ENCODE peak calls at places on chromosomes 12 and 14, in six cellular contexts. One of them, this sample, is unnamed.

GRCh38 chr14:69204753-69205152 is 13.5 kb downstream of the EXD2 start:
- DNase-seq in DND-41: no peak
- DNase-seq in keratinocyte: no peak
- DNase-seq in tibial nerve: no peak
- DNase-seq in heart left ventricle: no peak
- DNase-seq in heart right ventricle: no peak
- DNase-seq in this sample: no peak

GRCh38 chr12:131332224-131332623 is 378.5 kb downstream of the ADGRD1 start:
- DNase-seq in keratinocyte: no peak
- DNase-seq in heart left ventricle: no peak
- DNase-seq in heart right ventricle: no peak
- DNase-seq in tibial nerve: no peak
- DNase-seq in DND-41: no peak
- DNase-seq in this sample: no peak

GRCh38 chr12:47095446-47096236 is 15.9 kb upstream of the AMIGO2 start:
- DNase-seq in tibial nerve: no peak
- DNase-seq in heart right ventricle: no peak
- DNase-seq in DND-41: no peak
- DNase-seq in keratinocyte: peak
- DNase-seq in heart left ventricle: no peak
- DNase-seq in this sample: no peak

GRCh38 chr12:109719123-109720022 is 5.7 kb downstream of the FAM222A start:
- DNase-seq in heart right ventricle: no peak
- DNase-seq in DND-41: no peak
- DNase-seq in tibial nerve: no peak
- DNase-seq in heart left ventricle: no peak
- DNase-seq in keratinocyte: no peak
- DNase-seq in this sample: no peak

GRCh38 chr14:100364403-100364802 is 41.3 kb downstream of the SLC25A47 start:
- DNase-seq in keratinocyte: no peak
- DNase-seq in heart left ventricle: no peak
- DNase-seq in DND-41: no peak
- DNase-seq in heart right ventricle: no peak
- DNase-seq in tibial nerve: no peak
- DNase-seq in this sample: no peak

GRCh38 chr12:27751386-27752047 is 28.5 kb upstream of the KLHL42 start:
- DNase-seq in keratinocyte: peak
- DNase-seq in tibial nerve: no peak
- DNase-seq in heart left ventricle: no peak
- DNase-seq in DND-41: no peak
- DNase-seq in heart right ventricle: no peak
- DNase-seq in this sample: no peak

GRCh38 chr12:22264380-22264779 is 70.1 kb downstream of the ST8SIA1 start:
- DNase-seq in heart right ventricle: no peak
- DNase-seq in DND-41: no peak
- DNase-seq in tibial nerve: no peak
- DNase-seq in heart left ventricle: no peak
- DNase-seq in keratinocyte: no peak
- DNase-seq in this sample: no peak

GRCh38 chr14:59283380-59283779 is 94.9 kb downstream of the DAAM1 start:
- DNase-seq in heart right ventricle: no peak
- DNase-seq in heart left ventricle: no peak
- DNase-seq in DND-41: no peak
- DNase-seq in keratinocyte: no peak
- DNase-seq in tibial nerve: no peak
- DNase-seq in this sample: no peak

GRCh38 chr14:22614240-22614799 is 16.2 kb downstream of the ABHD4 start:
- DNase-seq in heart left ventricle: no peak
- DNase-seq in DND-41: no peak
- DNase-seq in tibial nerve: no peak
- DNase-seq in heart right ventricle: no peak
- DNase-seq in keratinocyte: peak
- DNase-seq in this sample: no peak

GRCh38 chr12:129827985-129828384 is 75.8 kb downstream of the TMEM132D start:
- DNase-seq in DND-41: no peak
- DNase-seq in keratinocyte: no peak
- DNase-seq in tibial nerve: no peak
- DNase-seq in heart left ventricle: no peak
- DNase-seq in heart right ventricle: no peak
- DNase-seq in this sample: no peak

GRCh38 chr12:74415633-74416032 is 122.0 kb upstream of the ATXN7L3B start:
- DNase-seq in keratinocyte: no peak
- DNase-seq in tibial nerve: no peak
- DNase-seq in DND-41: peak
- DNase-seq in heart left ventricle: no peak
- DNase-seq in heart right ventricle: no peak
- DNase-seq in this sample: no peak

GRCh38 chr12:75814856-75815754 is 216.5 kb downstream of the PHLDA1 start:
- DNase-seq in heart left ventricle: no peak
- DNase-seq in tibial nerve: peak
- DNase-seq in DND-41: no peak
- DNase-seq in heart right ventricle: no peak
- DNase-seq in keratinocyte: peak
- DNase-seq in this sample: no peak

GRCh38 chr12:6430990-6431353 is 13.8 kb upstream of the CD27 start:
- DNase-seq in keratinocyte: no peak
- DNase-seq in DND-41: no peak
- DNase-seq in heart right ventricle: no peak
- DNase-seq in tibial nerve: no peak
- DNase-seq in heart left ventricle: no peak
- DNase-seq in this sample: no peak

GRCh38 chr12:10365716-10366433 is 24.0 kb downstream of the KLRK1 start:
- DNase-seq in DND-41: no peak
- DNase-seq in keratinocyte: no peak
- DNase-seq in heart right ventricle: no peak
- DNase-seq in tibial nerve: no peak
- DNase-seq in heart left ventricle: no peak
- DNase-seq in this sample: no peak

GRCh38 chr12:104372048-104372720 is 68.6 kb downstream of the EID3 start:
- DNase-seq in tibial nerve: no peak
- DNase-seq in heart right ventricle: no peak
- DNase-seq in DND-41: peak
- DNase-seq in keratinocyte: no peak
- DNase-seq in heart left ventricle: peak
- DNase-seq in this sample: no peak

GRCh38 chr14:81509838-81510452 is 23.7 kb downstream of the SEL1L start:
- DNase-seq in keratinocyte: no peak
- DNase-seq in heart left ventricle: no peak
- DNase-seq in DND-41: no peak
- DNase-seq in heart right ventricle: no peak
- DNase-seq in tibial nerve: no peak
- DNase-seq in this sample: no peak

GRCh38 chr14:68977741-68978549 is 1.2 kb downstream of the ACTN1 start:
- DNase-seq in DND-41: peak
- DNase-seq in tibial nerve: peak
- DNase-seq in heart left ventricle: peak
- DNase-seq in heart right ventricle: peak
- DNase-seq in keratinocyte: peak
- DNase-seq in this sample: no peak

GRCh38 chr12:12560587-12561304 is 1.9 kb downstream of the DUSP16 start:
- DNase-seq in heart right ventricle: no peak
- DNase-seq in tibial nerve: peak
- DNase-seq in DND-41: peak
- DNase-seq in keratinocyte: peak
- DNase-seq in heart left ventricle: no peak
- DNase-seq in this sample: peak

GRCh38 chr12:102879144-102879763 is 37.8 kb downstream of the PAH start:
- DNase-seq in tibial nerve: peak
- DNase-seq in heart right ventricle: no peak
- DNase-seq in heart left ventricle: no peak
- DNase-seq in DND-41: peak
- DNase-seq in keratinocyte: peak
- DNase-seq in this sample: no peak

GRCh38 chr12:81461163-81461562 is 298.0 kb downstream of the PPFIA2 start:
- DNase-seq in DND-41: no peak
- DNase-seq in keratinocyte: no peak
- DNase-seq in tibial nerve: no peak
- DNase-seq in heart left ventricle: no peak
- DNase-seq in heart right ventricle: no peak
- DNase-seq in this sample: no peak

DNA sequence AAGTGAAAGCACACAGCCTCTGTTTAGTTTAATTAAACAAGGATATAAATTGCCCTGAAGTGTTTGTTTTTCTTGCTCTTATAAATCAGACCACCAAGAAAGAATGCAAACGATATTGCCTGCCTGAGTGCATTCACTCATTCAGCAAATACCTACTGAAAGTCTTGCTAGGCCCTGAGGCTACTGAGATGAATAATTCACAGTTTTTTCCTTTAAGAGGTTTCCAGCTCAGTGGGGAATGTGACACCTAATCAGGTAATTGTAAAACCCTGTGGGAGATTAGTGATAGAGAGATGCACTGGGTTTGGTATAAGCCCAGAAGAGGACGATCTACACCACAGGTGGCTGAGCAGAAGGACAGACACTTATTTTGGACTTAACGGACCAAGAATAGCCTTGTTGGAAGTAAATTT is 151.4 kb downstream of the SLC35F4 start:
- DNase-seq in heart left ventricle: no peak
- DNase-seq in heart right ventricle: no peak
- DNase-seq in DND-41: no peak
- DNase-seq in tibial nerve: no peak
- DNase-seq in keratinocyte: no peak
- DNase-seq in this sample: no peak
- H3K27ac ChIP-seq in heart left ventricle: no peak
- H3K27ac ChIP-seq in heart right ventricle: no peak
- H3K27ac ChIP-seq in DND-41: no peak
- H3K27ac ChIP-seq in tibial nerve: no peak
- H3K27ac ChIP-seq in keratinocyte: no peak
- H3K27ac ChIP-seq in this sample: no peak

GRCh38 chr14:61341275-61342210 is 20.2 kb downstream of the PRKCH start:
- DNase-seq in heart right ventricle: no peak
- DNase-seq in tibial nerve: no peak
- DNase-seq in DND-41: peak
- DNase-seq in keratinocyte: peak
- DNase-seq in heart left ventricle: no peak
- DNase-seq in this sample: no peak
- H3K27ac ChIP-seq in heart right ventricle: peak
- H3K27ac ChIP-seq in tibial nerve: peak
- H3K27ac ChIP-seq in DND-41: peak
- H3K27ac ChIP-seq in keratinocyte: no peak
- H3K27ac ChIP-seq in heart left ventricle: no peak
- H3K27ac ChIP-seq in this sample: no peak

GRCh38 chr12:42588981-42589464 is 523 bp downstream of the PRICKLE1 start:
- DNase-seq in DND-41: no peak
- DNase-seq in heart right ventricle: peak
- DNase-seq in heart left ventricle: peak
- DNase-seq in keratinocyte: no peak
- DNase-seq in tibial nerve: no peak
- DNase-seq in this sample: no peak
- H3K27ac ChIP-seq in DND-41: no peak
- H3K27ac ChIP-seq in heart right ventricle: peak
- H3K27ac ChIP-seq in heart left ventricle: no peak
- H3K27ac ChIP-seq in keratinocyte: peak
- H3K27ac ChIP-seq in tibial nerve: peak
- H3K27ac ChIP-seq in this sample: no peak

GRCh38 chr14:56172074-56172473 is 53.9 kb downstream of the PELI2 start:
- DNase-seq in keratinocyte: no peak
- DNase-seq in DND-41: peak
- DNase-seq in heart left ventricle: no peak
- DNase-seq in tibial nerve: no peak
- DNase-seq in heart right ventricle: no peak
- DNase-seq in this sample: no peak
- H3K27ac ChIP-seq in keratinocyte: no peak
- H3K27ac ChIP-seq in DND-41: peak
- H3K27ac ChIP-seq in heart left ventricle: no peak
- H3K27ac ChIP-seq in tibial nerve: peak
- H3K27ac ChIP-seq in heart right ventricle: no peak
- H3K27ac ChIP-seq in this sample: no peak

This sample was measured in caudate nucleus.